ENCODE peak calls at places on chromosomes 13 and 19, in nine cellular contexts. One of them, this sample, is unnamed.

GRCh38 chr19:6279931-6280591 is at the start of gene MLLT1:
- DNase-seq in HepG2: peak; percentile 89
- DNase-seq in OCI-LY7: peak; percentile 97
- DNase-seq in AG04450: peak; percentile 93
- DNase-seq in K562: peak; percentile 100
- DNase-seq in GM23338: peak; percentile 97
- DNase-seq in Karpas-422: peak; percentile 99
- DNase-seq in psoas muscle: peak; percentile 98
- DNase-seq in DND-41: peak; percentile 98
- DNase-seq in this sample: peak; percentile 91

GRCh38 chr13:51816604-51817254 is 12.8 kb upstream of the DHRS12 start:
- DNase-seq in psoas muscle: no peak
- DNase-seq in Karpas-422: no peak
- DNase-seq in DND-41: no peak
- DNase-seq in AG04450: no peak
- DNase-seq in GM23338: no peak
- DNase-seq in HepG2: no peak
- DNase-seq in OCI-LY7: no peak
- DNase-seq in K562: no peak
- DNase-seq in this sample: no peak

GRCh38 chr13:50843256-50844043 is at the start of gene DLEU7:
- DNase-seq in K562: no peak
- DNase-seq in GM23338: peak; percentile 86
- DNase-seq in HepG2: no peak
- DNase-seq in Karpas-422: no peak
- DNase-seq in DND-41: peak; percentile 54
- DNase-seq in AG04450: no peak
- DNase-seq in OCI-LY7: no peak
- DNase-seq in psoas muscle: no peak
- DNase-seq in this sample: no peak

GRCh38 chr13:113917523-113918371 is 53.9 kb upstream of the GAS6 start:
- DNase-seq in DND-41: no peak
- DNase-seq in OCI-LY7: no peak
- DNase-seq in HepG2: no peak
- DNase-seq in psoas muscle: no peak
- DNase-seq in K562: no peak
- DNase-seq in GM23338: no peak
- DNase-seq in AG04450: no peak
- DNase-seq in Karpas-422: no peak
- DNase-seq in this sample: no peak

GRCh38 chr13:60572003-60572792 is 175.2 kb downstream of the TDRD3 start:
- DNase-seq in GM23338: peak; percentile 61
- DNase-seq in DND-41: no peak
- DNase-seq in AG04450: no peak
- DNase-seq in psoas muscle: no peak
- DNase-seq in HepG2: peak; percentile 83
- DNase-seq in Karpas-422: no peak
- DNase-seq in K562: no peak
- DNase-seq in OCI-LY7: no peak
- DNase-seq in this sample: no peak

GRCh38 chr19:3061214-3062161 is 807 bp downstream of the TLE5 start:
- DNase-seq in AG04450: no peak
- DNase-seq in DND-41: peak; percentile 86
- DNase-seq in K562: peak; percentile 85
- DNase-seq in OCI-LY7: peak; percentile 83
- DNase-seq in HepG2: no peak
- DNase-seq in GM23338: no peak
- DNase-seq in Karpas-422: peak; percentile 78
- DNase-seq in psoas muscle: peak; percentile 67
- DNase-seq in this sample: peak; percentile 82

GRCh38 chr13:83281666-83282065 is 600.6 kb downstream of the SLITRK1 start:
- DNase-seq in Karpas-422: no peak
- DNase-seq in OCI-LY7: no peak
- DNase-seq in K562: no peak
- DNase-seq in AG04450: no peak
- DNase-seq in GM23338: no peak
- DNase-seq in HepG2: no peak
- DNase-seq in psoas muscle: no peak
- DNase-seq in DND-41: no peak
- DNase-seq in this sample: no peak

GRCh38 chr19:36950335-36951119 is 34.4 kb downstream of the ZNF568 start:
- DNase-seq in HepG2: no peak
- DNase-seq in DND-41: no peak
- DNase-seq in GM23338: no peak
- DNase-seq in K562: no peak
- DNase-seq in OCI-LY7: no peak
- DNase-seq in psoas muscle: no peak
- DNase-seq in Karpas-422: no peak
- DNase-seq in AG04450: no peak
- DNase-seq in this sample: no peak

GRCh38 chr13:79541426-79542049 is 60.6 kb downstream of the NDFIP2 start:
- DNase-seq in HepG2: peak; percentile 62
- DNase-seq in OCI-LY7: peak; percentile 61
- DNase-seq in K562: peak; percentile 13
- DNase-seq in AG04450: peak; percentile 46
- DNase-seq in DND-41: no peak
- DNase-seq in GM23338: peak; percentile 70
- DNase-seq in psoas muscle: no peak
- DNase-seq in Karpas-422: peak; percentile 86
- DNase-seq in this sample: no peak

GRCh38 chr19:31002852-31003251 is 346.4 kb downstream of the TSHZ3 start:
- DNase-seq in GM23338: peak; percentile 57
- DNase-seq in AG04450: no peak
- DNase-seq in psoas muscle: no peak
- DNase-seq in DND-41: no peak
- DNase-seq in Karpas-422: no peak
- DNase-seq in OCI-LY7: no peak
- DNase-seq in K562: no peak
- DNase-seq in HepG2: no peak
- DNase-seq in this sample: no peak

GRCh38 chr19:16889429-16889882 is 657 bp downstream of the F2RL3 start:
- DNase-seq in GM23338: no peak
- DNase-seq in AG04450: no peak
- DNase-seq in Karpas-422: no peak
- DNase-seq in HepG2: no peak
- DNase-seq in OCI-LY7: no peak
- DNase-seq in DND-41: no peak
- DNase-seq in K562: peak; percentile 51
- DNase-seq in psoas muscle: no peak
- DNase-seq in this sample: no peak

GRCh38 chr19:42282036-42282762 is 13.1 kb downstream of the CIC start:
- DNase-seq in OCI-LY7: peak; percentile 39
- DNase-seq in AG04450: no peak
- DNase-seq in DND-41: no peak
- DNase-seq in HepG2: no peak
- DNase-seq in psoas muscle: no peak
- DNase-seq in K562: no peak
- DNase-seq in GM23338: no peak
- DNase-seq in Karpas-422: peak; percentile 53
- DNase-seq in this sample: no peak
- H3K4me3 ChIP-seq in OCI-LY7: peak overlapping the region; percentile 83
- H3K4me3 ChIP-seq in AG04450: peak overlapping the region; percentile 75
- H3K4me3 ChIP-seq in DND-41: no peak overlapping the region
- H3K4me3 ChIP-seq in HepG2: peak overlapping the region; percentile 83
- H3K4me3 ChIP-seq in psoas muscle: peak overlapping the region; percentile 77
- H3K4me3 ChIP-seq in K562: peak overlapping the region; percentile 93
- H3K4me3 ChIP-seq in GM23338: peak overlapping the region; percentile 96
- H3K4me3 ChIP-seq in Karpas-422: peak overlapping the region; percentile 89
- H3K4me3 ChIP-seq in this sample: no peak overlapping the region

GRCh38 chr19:8155318-8155717 is 5.9 kb upstream of the FBN3 start:
- DNase-seq in OCI-LY7: no peak
- DNase-seq in AG04450: no peak
- DNase-seq in HepG2: no peak
- DNase-seq in GM23338: no peak
- DNase-seq in Karpas-422: no peak
- DNase-seq in K562: no peak
- DNase-seq in psoas muscle: no peak
- DNase-seq in DND-41: no peak
- DNase-seq in this sample: no peak
- H3K27ac ChIP-seq in OCI-LY7: no peak overlapping the region
- H3K27ac ChIP-seq in AG04450: no peak overlapping the region
- H3K27ac ChIP-seq in HepG2: peak overlapping the region; percentile 63
- H3K27ac ChIP-seq in GM23338: no peak overlapping the region
- H3K27ac ChIP-seq in Karpas-422: no peak overlapping the region
- H3K27ac ChIP-seq in K562: no peak overlapping the region
- H3K27ac ChIP-seq in psoas muscle: no peak overlapping the region
- H3K27ac ChIP-seq in DND-41: no peak overlapping the region
- H3K27ac ChIP-seq in this sample: no peak overlapping the region

DNA sequence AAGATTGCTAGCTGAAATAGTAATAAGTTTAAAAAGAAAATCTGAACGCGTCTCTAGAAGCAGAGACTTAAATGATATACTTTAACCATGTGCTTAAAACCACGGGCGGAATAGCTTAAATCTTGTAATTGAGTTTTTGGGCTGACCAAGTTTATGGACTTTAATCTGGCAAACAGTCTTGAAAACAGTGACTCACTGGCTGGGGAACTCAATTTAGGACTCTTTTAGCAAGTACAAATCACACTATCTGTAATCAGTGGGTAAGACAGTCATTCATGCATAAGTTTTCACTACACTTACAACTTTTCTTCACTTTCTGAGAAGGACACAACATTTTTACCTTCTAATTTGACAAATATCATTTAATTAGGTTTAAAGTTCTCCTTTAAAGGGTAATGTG is 26.8 kb downstream of the ZNF627 start:
- DNase-seq in HepG2: peak; percentile 45
- DNase-seq in Karpas-422: no peak
- DNase-seq in OCI-LY7: no peak
- DNase-seq in GM23338: no peak
- DNase-seq in psoas muscle: no peak
- DNase-seq in AG04450: no peak
- DNase-seq in DND-41: no peak
- DNase-seq in K562: no peak
- DNase-seq in this sample: no peak
- H3K4me3 ChIP-seq in HepG2: peak overlapping the region; percentile 61
- H3K4me3 ChIP-seq in Karpas-422: peak overlapping the region; percentile 57
- H3K4me3 ChIP-seq in OCI-LY7: no peak overlapping the region
- H3K4me3 ChIP-seq in GM23338: peak overlapping the region; percentile 52
- H3K4me3 ChIP-seq in psoas muscle: peak overlapping the region; percentile 57
- H3K4me3 ChIP-seq in AG04450: no peak overlapping the region
- H3K4me3 ChIP-seq in DND-41: no peak overlapping the region
- H3K4me3 ChIP-seq in K562: no peak overlapping the region
- H3K4me3 ChIP-seq in this sample: peak overlapping the region; percentile 17

GRCh38 chr13:80584306-80584705 is 243.4 kb upstream of the SPRY2 start:
- DNase-seq in psoas muscle: no peak
- DNase-seq in K562: no peak
- DNase-seq in Karpas-422: no peak
- DNase-seq in GM23338: no peak
- DNase-seq in OCI-LY7: no peak
- DNase-seq in AG04450: no peak
- DNase-seq in HepG2: no peak
- DNase-seq in DND-41: no peak
- DNase-seq in this sample: no peak
- H3K27ac ChIP-seq in psoas muscle: no peak overlapping the region
- H3K27ac ChIP-seq in K562: no peak overlapping the region
- H3K27ac ChIP-seq in Karpas-422: no peak overlapping the region
- H3K27ac ChIP-seq in GM23338: peak overlapping the region; percentile 71
- H3K27ac ChIP-seq in OCI-LY7: no peak overlapping the region
- H3K27ac ChIP-seq in AG04450: no peak overlapping the region
- H3K27ac ChIP-seq in HepG2: no peak overlapping the region
- H3K27ac ChIP-seq in DND-41: no peak overlapping the region
- H3K27ac ChIP-seq in this sample: no peak overlapping the region

GRCh38 chr19:9913237-9914000 is 22.9 kb downstream of the OLFM2 start:
- DNase-seq in GM23338: no peak
- DNase-seq in HepG2: no peak
- DNase-seq in DND-41: no peak
- DNase-seq in OCI-LY7: no peak
- DNase-seq in K562: peak; percentile 46
- DNase-seq in Karpas-422: no peak
- DNase-seq in psoas muscle: no peak
- DNase-seq in AG04450: no peak
- DNase-seq in this sample: no peak
- H3K4me3 ChIP-seq in GM23338: peak overlapping the region; percentile 79
- H3K4me3 ChIP-seq in HepG2: peak overlapping the region; percentile 73
- H3K4me3 ChIP-seq in DND-41: no peak overlapping the region
- H3K4me3 ChIP-seq in OCI-LY7: no peak overlapping the region
- H3K4me3 ChIP-seq in K562: peak overlapping the region; percentile 53
- H3K4me3 ChIP-seq in Karpas-422: no peak overlapping the region
- H3K4me3 ChIP-seq in psoas muscle: peak overlapping the region; percentile 58
- H3K4me3 ChIP-seq in AG04450: peak overlapping the region; percentile 57
- H3K4me3 ChIP-seq in this sample: no peak overlapping the region

DNA sequence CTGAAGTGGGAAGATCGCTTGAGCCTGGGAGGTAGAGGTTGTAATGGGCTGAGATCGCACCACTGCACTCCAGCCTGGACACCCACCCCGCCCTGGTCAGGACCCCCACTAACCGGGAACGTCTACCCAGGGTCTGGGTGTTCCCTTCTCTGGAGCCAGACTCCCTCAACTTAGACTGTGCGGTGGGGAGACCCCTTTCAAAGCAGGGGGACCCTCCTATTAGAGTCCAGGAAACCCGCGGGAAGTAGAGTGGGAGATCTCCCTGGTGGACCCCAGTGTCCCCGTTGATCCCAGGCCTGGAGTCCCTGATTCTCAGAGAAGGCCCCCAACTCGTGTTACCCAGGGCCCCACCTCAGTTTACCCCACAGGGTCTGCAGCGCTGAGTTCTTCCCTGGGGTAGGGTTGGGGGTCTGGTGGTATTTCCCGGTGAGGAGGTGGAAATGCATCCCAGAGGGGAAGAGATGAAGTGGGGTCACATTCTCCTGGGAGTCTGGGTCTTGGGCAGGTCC is 6.1 kb upstream of the ARRDC2 start:
- DNase-seq in HepG2: no peak
- DNase-seq in DND-41: no peak
- DNase-seq in K562: no peak
- DNase-seq in Karpas-422: no peak
- DNase-seq in GM23338: no peak
- DNase-seq in AG04450: no peak
- DNase-seq in psoas muscle: no peak
- DNase-seq in OCI-LY7: no peak
- DNase-seq in this sample: no peak
- H3K27ac ChIP-seq in HepG2: no peak overlapping the region
- H3K27ac ChIP-seq in DND-41: peak overlapping the region; percentile 75
- H3K27ac ChIP-seq in K562: peak overlapping the region; percentile 95
- H3K27ac ChIP-seq in Karpas-422: no peak overlapping the region
- H3K27ac ChIP-seq in GM23338: no peak overlapping the region
- H3K27ac ChIP-seq in AG04450: no peak overlapping the region
- H3K27ac ChIP-seq in psoas muscle: peak overlapping the region; percentile 69
- H3K27ac ChIP-seq in OCI-LY7: peak overlapping the region; percentile 48
- H3K27ac ChIP-seq in this sample: peak overlapping the region; percentile 88

DNA sequence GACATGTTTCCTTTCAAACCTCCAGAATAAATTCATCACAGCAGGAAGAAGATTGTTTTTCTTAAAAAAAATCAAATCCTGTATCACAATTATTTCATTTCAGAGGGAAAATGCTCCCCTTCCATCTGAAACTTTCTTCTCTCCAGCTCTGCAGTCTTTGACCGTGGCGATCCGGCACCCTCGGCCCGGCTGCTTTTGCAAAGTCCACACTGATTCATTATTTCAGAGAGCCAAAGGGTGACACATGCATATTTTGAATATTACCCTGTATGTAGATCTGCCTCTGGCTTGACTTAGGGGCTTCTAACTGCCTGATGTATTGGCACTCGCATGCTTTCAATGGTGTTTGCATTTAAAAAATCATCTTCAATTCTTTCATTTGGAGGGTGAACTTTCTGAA is 222.7 kb upstream of the MAB21L1 start:
- DNase-seq in DND-41: no peak
- DNase-seq in HepG2: no peak
- DNase-seq in Karpas-422: no peak
- DNase-seq in K562: no peak
- DNase-seq in AG04450: no peak
- DNase-seq in OCI-LY7: no peak
- DNase-seq in GM23338: no peak
- DNase-seq in psoas muscle: peak; percentile 30
- DNase-seq in this sample: no peak
- H3K4me3 ChIP-seq in DND-41: no peak overlapping the region
- H3K4me3 ChIP-seq in HepG2: no peak overlapping the region
- H3K4me3 ChIP-seq in Karpas-422: no peak overlapping the region
- H3K4me3 ChIP-seq in K562: no peak overlapping the region
- H3K4me3 ChIP-seq in AG04450: no peak overlapping the region
- H3K4me3 ChIP-seq in OCI-LY7: no peak overlapping the region
- H3K4me3 ChIP-seq in GM23338: no peak overlapping the region
- H3K4me3 ChIP-seq in psoas muscle: no peak overlapping the region
- H3K4me3 ChIP-seq in this sample: no peak overlapping the region